ENCODE peak calls at places on chromosomes 2 and 18, in four cellular contexts. Q, W, B and K are unnamed samples.

GRCh38 chr2:98771771-98772521 is 41.0 kb upstream of the MGAT4A start:
- DNase-seq in Q (no peak), W (peak), B (no peak), K (no peak)

GRCh38 chr2:120919771-120920437 is 184.2 kb downstream of the GLI2 start:
- DNase-seq in Q (peak), W (no peak), B (peak), K (no peak)

GRCh38 chr2:238784671-238785527 is 63.0 kb upstream of the TWIST2 start:
- DNase-seq in Q (peak), W (peak), B (peak), K (no peak)

GRCh38 chr18:5543036-5543671 is 643 bp downstream of the EPB41L3 start:
- DNase-seq in Q (no peak), W (no peak), B (no peak), K (peak)

GRCh38 chr2:180130403-180130802 is 123.3 kb upstream of the CWC22 start:
- DNase-seq in Q (no peak), W (no peak), B (no peak), K (no peak)

GRCh38 chr2:37916512-37917082 is 8.5 kb upstream of the RMDN2 start:
- DNase-seq in Q (peak), W (no peak), B (no peak), K (no peak)

GRCh38 chr18:42053188-42053781 is 98.3 kb downstream of the PIK3C3 start:
- DNase-seq in Q (peak), W (peak), B (peak), K (no peak)

GRCh38 chr2:31363956-31364750 is 50.4 kb downstream of the XDH start:
- DNase-seq in Q (no peak), W (no peak), B (no peak), K (no peak)

GRCh38 chr2:16250886-16251285 is 310.5 kb downstream of the MYCN start:
- DNase-seq in Q (no peak), W (no peak), B (no peak), K (no peak)

GRCh38 chr18:8611916-8612576 is 2.8 kb downstream of the RAB12 start:
- DNase-seq in Q (peak), W (no peak), B (no peak), K (no peak)

GRCh38 chr18:63312731-63313408 is 6.7 kb downstream of the BCL2 start:
- DNase-seq in Q (no peak), W (no peak), B (no peak), K (no peak)

GRCh38 chr2:2324119-2324518 is 7.0 kb downstream of the MYT1L start:
- DNase-seq in Q (no peak), W (no peak), B (no peak), K (no peak)

GRCh38 chr2:240338274-240338673 is 97.2 kb upstream of the GPC1 start:
- DNase-seq in Q (peak), W (no peak), B (no peak), K (peak)

GRCh38 chr2:112493858-112494648 is 12.1 kb downstream of the TTL start:
- DNase-seq in Q (no peak), W (no peak), B (no peak), K (no peak)

GRCh38 chr2:215904101-215904500 is 109.2 kb downstream of the MREG start:
- DNase-seq in Q (no peak), W (no peak), B (no peak), K (no peak)

GRCh38 chr18:22705328-22705727 is 227.8 kb upstream of the RBBP8 start:
- DNase-seq in Q (no peak), W (no peak), B (no peak), K (no peak)

GRCh38 chr2:72934683-72935610 is 17.6 kb downstream of the EMX1 start:
- DNase-seq in Q (no peak), W (no peak), B (peak), K (no peak)

GRCh38 chr2:38578832-38579231 is 23.9 kb downstream of the HNRNPLL start:
- DNase-seq in Q (no peak), W (no peak), B (no peak), K (no peak)

GRCh38 chr2:206990335-206990734 is 51.0 kb downstream of the CPO start:
- DNase-seq in Q (no peak), W (no peak), B (no peak), K (no peak)

GRCh38 chr2:62201307-62201706 is 5.4 kb downstream of the B3GNT2 start:
- DNase-seq in Q (no peak), W (no peak), B (no peak), K (no peak)

GRCh38 chr18:68418881-68419280 is 296.0 kb downstream of the TMX3 start:
- DNase-seq in Q (no peak), W (no peak), B (no peak), K (no peak)

GRCh38 chr2:42216712-42217111 is 47.6 kb downstream of the EML4 start:
- DNase-seq in Q (no peak), W (no peak), B (no peak), K (no peak)

GRCh38 chr2:132788310-132788832 is 118.4 kb upstream of the LYPD1 start:
- DNase-seq in Q (no peak), W (no peak), B (no peak), K (no peak)

GRCh38 chr2:43041167-43041566 is 185.2 kb downstream of the ZFP36L2 start:
- DNase-seq in Q (no peak), W (no peak), B (peak), K (no peak)

GRCh38 chr2:169131587-169132512 is 62.5 kb downstream of the DHRS9 start:
- DNase-seq in Q (no peak), W (no peak), B (no peak), K (no peak)